ENCODE peak calls at places on chromosomes 7 and 10, in six cellular contexts. One of them, this sample, is unnamed.

GRCh38 chr7:140190588-140190987 is 13.8 kb upstream of the KDM7A start:
- DNase-seq in heart right ventricle: no peak
- DNase-seq in epithelial cell of esophagus: no peak
- DNase-seq in WERI-Rb-1: no peak
- DNase-seq in foreskin fibroblast: no peak
- DNase-seq in MM.1S: no peak
- DNase-seq in this sample: no peak

GRCh38 chr10:103678104-103678526 is 177.3 kb downstream of the SH3PXD2A start:
- DNase-seq in foreskin fibroblast: peak
- DNase-seq in epithelial cell of esophagus: peak
- DNase-seq in MM.1S: peak
- DNase-seq in heart right ventricle: peak
- DNase-seq in WERI-Rb-1: no peak
- DNase-seq in this sample: no peak

GRCh38 chr10:111593578-111593977 is 516.7 kb downstream of the ADRA2A start:
- DNase-seq in MM.1S: no peak
- DNase-seq in heart right ventricle: no peak
- DNase-seq in WERI-Rb-1: no peak
- DNase-seq in epithelial cell of esophagus: peak
- DNase-seq in foreskin fibroblast: no peak
- DNase-seq in this sample: no peak

GRCh38 chr10:32937824-32938482 is 20.1 kb downstream of the ITGB1 start:
- DNase-seq in MM.1S: no peak
- DNase-seq in heart right ventricle: no peak
- DNase-seq in foreskin fibroblast: peak
- DNase-seq in WERI-Rb-1: no peak
- DNase-seq in epithelial cell of esophagus: peak
- DNase-seq in this sample: no peak

GRCh38 chr7:74627699-74628411 is 29.7 kb upstream of the GTF2I start:
- DNase-seq in MM.1S: no peak
- DNase-seq in WERI-Rb-1: peak
- DNase-seq in epithelial cell of esophagus: no peak
- DNase-seq in foreskin fibroblast: peak
- DNase-seq in heart right ventricle: peak
- DNase-seq in this sample: no peak

GRCh38 chr10:117616179-117616578 is 73.6 kb downstream of the EMX2 start:
- DNase-seq in MM.1S: no peak
- DNase-seq in epithelial cell of esophagus: no peak
- DNase-seq in foreskin fibroblast: no peak
- DNase-seq in WERI-Rb-1: no peak
- DNase-seq in heart right ventricle: no peak
- DNase-seq in this sample: no peak

GRCh38 chr7:105452085-105452484 is 63.4 kb upstream of the SRPK2 start:
- DNase-seq in WERI-Rb-1: no peak
- DNase-seq in foreskin fibroblast: no peak
- DNase-seq in epithelial cell of esophagus: no peak
- DNase-seq in heart right ventricle: no peak
- DNase-seq in MM.1S: no peak
- DNase-seq in this sample: no peak

GRCh38 chr10:75019360-75019759 is 92.1 kb upstream of the SAMD8 start:
- DNase-seq in MM.1S: peak
- DNase-seq in foreskin fibroblast: peak
- DNase-seq in heart right ventricle: no peak
- DNase-seq in WERI-Rb-1: no peak
- DNase-seq in epithelial cell of esophagus: peak
- DNase-seq in this sample: no peak

GRCh38 chr7:425794-426188 is 93.9 kb downstream of the PDGFA start:
- DNase-seq in WERI-Rb-1: no peak
- DNase-seq in heart right ventricle: no peak
- DNase-seq in epithelial cell of esophagus: no peak
- DNase-seq in MM.1S: no peak
- DNase-seq in foreskin fibroblast: no peak
- DNase-seq in this sample: peak

GRCh38 chr10:84850826-84851225 is 522.4 kb downstream of the CCSER2 start:
- DNase-seq in foreskin fibroblast: no peak
- DNase-seq in heart right ventricle: no peak
- DNase-seq in epithelial cell of esophagus: peak
- DNase-seq in WERI-Rb-1: no peak
- DNase-seq in MM.1S: no peak
- DNase-seq in this sample: no peak

GRCh38 chr10:84842593-84842992 is 514.2 kb downstream of the CCSER2 start:
- DNase-seq in foreskin fibroblast: no peak
- DNase-seq in MM.1S: no peak
- DNase-seq in epithelial cell of esophagus: no peak
- DNase-seq in WERI-Rb-1: no peak
- DNase-seq in heart right ventricle: peak
- DNase-seq in this sample: no peak

GRCh38 chr10:84846646-84847045 is 518.3 kb downstream of the CCSER2 start:
- DNase-seq in heart right ventricle: no peak
- DNase-seq in epithelial cell of esophagus: no peak
- DNase-seq in WERI-Rb-1: no peak
- DNase-seq in MM.1S: no peak
- DNase-seq in foreskin fibroblast: no peak
- DNase-seq in this sample: no peak

GRCh38 chr10:84848967-84849366 is 520.6 kb downstream of the CCSER2 start:
- DNase-seq in epithelial cell of esophagus: no peak
- DNase-seq in MM.1S: no peak
- DNase-seq in foreskin fibroblast: no peak
- DNase-seq in heart right ventricle: no peak
- DNase-seq in WERI-Rb-1: no peak
- DNase-seq in this sample: no peak

GRCh38 chr10:84845628-84846261 is 517.4 kb downstream of the CCSER2 start:
- DNase-seq in MM.1S: peak
- DNase-seq in epithelial cell of esophagus: peak
- DNase-seq in heart right ventricle: no peak
- DNase-seq in foreskin fibroblast: no peak
- DNase-seq in WERI-Rb-1: peak
- DNase-seq in this sample: no peak
- TF ChIP-seq CTCF in MM.1S: peak
- TF ChIP-seq CTCF in epithelial cell of esophagus: peak
- TF ChIP-seq CTCF in heart right ventricle: peak
- TF ChIP-seq CTCF in foreskin fibroblast: no peak
- TF ChIP-seq CTCF in WERI-Rb-1: peak
- TF ChIP-seq CTCF in this sample: peak

GRCh38 chr7:139109983-139110411 is 477 bp upstream of the ZC3HAV1 start:
- DNase-seq in epithelial cell of esophagus: no peak
- DNase-seq in heart right ventricle: no peak
- DNase-seq in MM.1S: no peak
- DNase-seq in WERI-Rb-1: no peak
- DNase-seq in foreskin fibroblast: no peak
- DNase-seq in this sample: no peak

GRCh38 chr7:139106959-139107358 is 2.6 kb downstream of the ZC3HAV1 start:
- DNase-seq in MM.1S: peak
- DNase-seq in WERI-Rb-1: no peak
- DNase-seq in heart right ventricle: no peak
- DNase-seq in epithelial cell of esophagus: no peak
- DNase-seq in foreskin fibroblast: no peak
- DNase-seq in this sample: no peak

GRCh38 chr7:139111147-139111546 is 1.6 kb upstream of the ZC3HAV1 start:
- DNase-seq in foreskin fibroblast: no peak
- DNase-seq in heart right ventricle: no peak
- DNase-seq in epithelial cell of esophagus: no peak
- DNase-seq in MM.1S: no peak
- DNase-seq in WERI-Rb-1: no peak
- DNase-seq in this sample: no peak

GRCh38 chr7:139108256-139109187 is 998 bp downstream of the ZC3HAV1 start:
- DNase-seq in WERI-Rb-1: no peak
- DNase-seq in MM.1S: peak
- DNase-seq in epithelial cell of esophagus: peak
- DNase-seq in heart right ventricle: peak
- DNase-seq in foreskin fibroblast: peak
- DNase-seq in this sample: peak

GRCh38 chr7:139109188-139109982 is at the start of gene ZC3HAV1:
- DNase-seq in WERI-Rb-1: peak
- DNase-seq in epithelial cell of esophagus: peak
- DNase-seq in heart right ventricle: peak
- DNase-seq in MM.1S: peak
- DNase-seq in foreskin fibroblast: peak
- DNase-seq in this sample: no peak
- TF ChIP-seq CTCF in WERI-Rb-1: no peak
- TF ChIP-seq CTCF in epithelial cell of esophagus: peak
- TF ChIP-seq CTCF in heart right ventricle: no peak
- TF ChIP-seq CTCF in MM.1S: no peak
- TF ChIP-seq CTCF in foreskin fibroblast: no peak
- TF ChIP-seq CTCF in this sample: peak

DNA sequence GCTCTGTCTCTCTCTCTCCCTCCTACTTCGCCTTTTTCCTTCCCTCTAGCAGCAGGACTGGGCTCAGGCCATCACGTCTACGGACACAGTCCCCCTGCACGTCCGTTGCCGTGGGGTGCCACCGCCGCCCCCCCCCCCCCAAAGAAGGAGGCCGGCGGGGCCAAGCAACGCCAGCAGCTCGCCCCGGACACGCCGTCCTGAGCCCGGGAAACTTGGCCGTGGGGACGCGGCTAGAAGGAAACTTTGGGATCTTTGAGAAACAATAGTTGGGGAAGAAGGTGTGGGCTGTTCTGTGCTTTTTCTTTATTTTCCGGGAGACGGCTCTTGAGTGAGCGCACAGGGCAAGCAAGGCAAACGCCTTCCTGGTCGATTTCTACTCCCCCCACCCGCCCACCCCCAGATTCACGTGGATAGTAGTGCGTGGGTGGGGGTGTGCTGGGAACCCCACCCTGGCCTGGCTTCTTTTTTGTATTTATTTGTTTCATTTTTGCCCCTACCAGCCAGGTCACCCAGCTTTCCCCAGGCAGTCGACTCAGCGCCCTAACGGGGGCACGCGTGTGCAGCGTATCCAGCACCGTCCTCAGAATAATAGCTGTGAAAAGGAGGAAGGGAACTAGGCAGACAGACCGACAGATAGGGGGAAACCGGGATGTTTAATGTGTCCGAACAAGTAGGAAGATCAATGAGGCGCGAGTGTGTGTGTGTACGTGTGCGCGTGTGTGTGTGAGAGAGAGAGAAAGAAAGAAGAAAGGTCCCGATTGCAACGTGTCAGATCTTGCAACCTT is 1.4 kb downstream of the MXI1 start:
- DNase-seq in WERI-Rb-1: peak
- DNase-seq in heart right ventricle: peak
- DNase-seq in foreskin fibroblast: peak
- DNase-seq in epithelial cell of esophagus: peak
- DNase-seq in MM.1S: peak
- DNase-seq in this sample: no peak
- TF ChIP-seq CTCF in WERI-Rb-1: no peak
- TF ChIP-seq CTCF in heart right ventricle: no peak
- TF ChIP-seq CTCF in foreskin fibroblast: peak
- TF ChIP-seq CTCF in epithelial cell of esophagus: no peak
- TF ChIP-seq CTCF in MM.1S: peak
- TF ChIP-seq CTCF in this sample: peak

DNA sequence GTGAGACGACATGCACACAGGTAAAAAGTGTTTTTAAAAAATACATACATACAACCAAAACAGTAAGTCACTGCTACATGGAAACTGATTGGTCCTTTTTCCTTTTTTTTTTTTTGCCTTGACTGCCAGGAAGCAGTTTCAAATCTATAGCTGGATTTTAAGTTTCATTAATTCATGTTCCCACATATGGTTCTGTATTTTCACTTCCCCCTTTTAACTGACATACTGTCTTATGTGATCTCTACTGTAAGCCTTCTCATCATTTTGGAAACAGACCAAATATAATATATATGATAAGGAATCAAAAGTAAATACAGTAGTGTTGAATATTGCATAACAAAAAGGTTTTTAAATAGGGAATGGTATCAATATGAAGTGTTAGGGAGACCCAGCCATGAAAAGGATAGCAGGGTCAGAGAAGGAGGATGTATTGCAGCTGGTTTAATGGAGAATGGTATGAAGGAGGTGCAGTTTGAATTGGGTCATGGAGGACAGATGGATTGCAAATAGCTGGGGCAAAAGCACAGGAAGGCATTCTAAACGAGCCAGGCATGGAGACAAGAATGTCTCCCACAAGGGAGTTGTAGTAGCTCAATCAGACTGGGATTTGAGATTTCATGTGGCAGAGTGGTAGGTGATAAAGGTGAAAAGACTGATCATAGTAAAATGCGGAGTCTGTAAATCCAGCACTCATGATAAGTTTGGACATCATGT is 5.4 kb downstream of the CAV1 start:
- DNase-seq in foreskin fibroblast: no peak
- DNase-seq in epithelial cell of esophagus: no peak
- DNase-seq in WERI-Rb-1: no peak
- DNase-seq in heart right ventricle: no peak
- DNase-seq in MM.1S: no peak
- DNase-seq in this sample: no peak
- TF ChIP-seq CTCF in foreskin fibroblast: no peak
- TF ChIP-seq CTCF in epithelial cell of esophagus: no peak
- TF ChIP-seq CTCF in WERI-Rb-1: no peak
- TF ChIP-seq CTCF in heart right ventricle: no peak
- TF ChIP-seq CTCF in MM.1S: no peak
- TF ChIP-seq CTCF in this sample: no peak

DNA sequence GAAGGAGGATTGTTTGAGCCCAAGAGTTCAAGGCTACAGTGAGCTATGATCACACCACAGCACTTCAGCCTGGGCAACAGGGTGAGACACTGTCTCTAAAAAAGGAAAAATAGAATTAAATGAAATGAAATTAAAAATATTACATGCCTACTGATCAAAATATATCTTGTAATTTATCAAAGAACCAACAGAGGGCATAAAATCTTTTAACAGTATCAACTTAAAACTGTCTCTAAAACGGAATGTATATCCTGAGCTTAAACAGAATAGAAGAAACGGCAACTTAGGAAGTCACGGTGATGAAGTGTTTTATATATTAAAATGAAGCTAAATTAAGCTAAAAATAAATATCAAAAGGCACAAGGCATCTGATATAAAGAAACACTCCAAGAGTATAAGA is 78.8 kb downstream of the MTPAP start:
- DNase-seq in epithelial cell of esophagus: peak
- DNase-seq in MM.1S: no peak
- DNase-seq in WERI-Rb-1: no peak
- DNase-seq in foreskin fibroblast: peak
- DNase-seq in heart right ventricle: no peak
- DNase-seq in this sample: no peak
- TF ChIP-seq CTCF in epithelial cell of esophagus: no peak
- TF ChIP-seq CTCF in MM.1S: peak
- TF ChIP-seq CTCF in WERI-Rb-1: no peak
- TF ChIP-seq CTCF in foreskin fibroblast: peak
- TF ChIP-seq CTCF in heart right ventricle: no peak
- TF ChIP-seq CTCF in this sample: peak

GRCh38 chr10:124093076-124093773 is at the start of gene CHST15:
- DNase-seq in foreskin fibroblast: peak
- DNase-seq in WERI-Rb-1: no peak
- DNase-seq in heart right ventricle: peak
- DNase-seq in epithelial cell of esophagus: peak
- DNase-seq in MM.1S: peak
- DNase-seq in this sample: peak
- TF ChIP-seq CTCF in foreskin fibroblast: no peak
- TF ChIP-seq CTCF in WERI-Rb-1: no peak
- TF ChIP-seq CTCF in heart right ventricle: no peak
- TF ChIP-seq CTCF in epithelial cell of esophagus: no peak
- TF ChIP-seq CTCF in MM.1S: no peak
- TF ChIP-seq CTCF in this sample: peak